ENCODE peak calls at places on chromosome 4, in four cellular contexts. E, O, R and J are unnamed samples.

GRCh38 chr4:24576276-24576675 is 8.1 kb downstream of the DHX15 start:
- DNase-seq in E (no peak), O (no peak), R (no peak), J (no peak)

GRCh38 chr4:140595065-140595464 is 26.3 kb upstream of the UCP1 start:
- DNase-seq in E (no peak), O (no peak), R (peak), J (peak)

GRCh38 chr4:122898370-122899150 is 23.8 kb downstream of the NUDT6 start:
- DNase-seq in E (no peak), O (no peak), R (no peak), J (no peak)

GRCh38 chr4:156294577-156294976 is 340.9 kb upstream of the CTSO start:
- DNase-seq in E (no peak), O (no peak), R (no peak), J (no peak)

GRCh38 chr4:119543794-119544193 is 84.8 kb downstream of the PDE5A start:
- DNase-seq in E (no peak), O (no peak), R (no peak), J (no peak)

GRCh38 chr4:168589154-168589553 is 92.3 kb downstream of the PALLD start:
- DNase-seq in E (no peak), O (no peak), R (no peak), J (no peak)

GRCh38 chr4:166165829-166166420 is 292.9 kb downstream of the TLL1 start:
- DNase-seq in E (peak), O (peak), R (peak), J (peak)

GRCh38 chr4:145840162-145840768 is 98.4 kb downstream of the ZNF827 start:
- DNase-seq in E (peak), O (peak), R (peak), J (peak)

GRCh38 chr4:102299708-102300107 is 45.6 kb downstream of the SLC39A8 start:
- DNase-seq in E (no peak), O (no peak), R (peak), J (no peak)

GRCh38 chr4:108337923-108338322 is 169.2 kb upstream of the LEF1 start:
- DNase-seq in E (no peak), O (no peak), R (no peak), J (no peak)

GRCh38 chr4:10087152-10087791 is 29.3 kb downstream of the WDR1 start:
- DNase-seq in E (no peak), O (no peak), R (no peak), J (no peak)

GRCh38 chr4:1910643-1911042 is 39.5 kb downstream of the NSD2 start:
- DNase-seq in E (no peak), O (no peak), R (peak), J (no peak)

GRCh38 chr4:140641789-140642439 is 73.2 kb upstream of the UCP1 start:
- DNase-seq in E (no peak), O (no peak), R (no peak), J (no peak)

GRCh38 chr4:94974773-94975172 is 217.0 kb downstream of the BMPR1B start:
- DNase-seq in E (no peak), O (no peak), R (no peak), J (no peak)

GRCh38 chr4:158826057-158826456 is 57.2 kb downstream of the FNIP2 start:
- DNase-seq in E (no peak), O (no peak), R (no peak), J (no peak)

GRCh38 chr4:20248155-20248558 is 3.5 kb upstream of the SLIT2 start:
- DNase-seq in E (no peak), O (no peak), R (peak), J (no peak)

GRCh38 chr4:23016981-23017380 is 324.2 kb downstream of the GBA3 start:
- DNase-seq in E (no peak), O (no peak), R (no peak), J (no peak)

GRCh38 chr4:67892905-67893304 is 9.1 kb upstream of the TMPRSS11D start:
- DNase-seq in E (no peak), O (no peak), R (no peak), J (no peak)

GRCh38 chr4:113686950-113687718 is 74.4 kb downstream of the CAMK2D start:
- DNase-seq in E (no peak), O (peak), R (no peak), J (no peak)

GRCh38 chr4:38230121-38230728 is 270.0 kb downstream of the PTTG2 start:
- DNase-seq in E (no peak), O (no peak), R (peak), J (no peak)

GRCh38 chr4:78634011-78634664 is 82.6 kb downstream of the ANXA3 start:
- DNase-seq in E (no peak), O (no peak), R (no peak), J (no peak)

GRCh38 chr4:78002260-78002659 is 54.9 kb upstream of the FRAS1 start:
- DNase-seq in E (no peak), O (no peak), R (no peak), J (no peak)

GRCh38 chr4:2411786-2412510 is 6.5 kb downstream of the ZFYVE28 start:
- DNase-seq in E (no peak), O (peak), R (no peak), J (no peak)

GRCh38 chr4:131061734-131062133 is 1965.8 kb downstream of the C4orf33 start:
- DNase-seq in E (no peak), O (no peak), R (no peak), J (no peak)

GRCh38 chr4:107863416-107863815 is 38.7 kb downstream of the SGMS2 start:
- DNase-seq in E (no peak), O (no peak), R (no peak), J (no peak)

GRCh38 chr4:41146716-41147506 is 67.4 kb downstream of the APBB2 start:
- DNase-seq in E (no peak), O (no peak), R (no peak), J (no peak)

GRCh38 chr4:172390341-172390740 is 577.1 kb downstream of the GALNTL6 start:
- DNase-seq in E (no peak), O (no peak), R (no peak), J (no peak)

GRCh38 chr4:160546201-160546600 is 1443.3 kb downstream of the RAPGEF2 start:
- DNase-seq in E (no peak), O (no peak), R (no peak), J (no peak)

GRCh38 chr4:5812506-5813229 is 80.2 kb downstream of the CRMP1 start:
- DNase-seq in E (peak), O (no peak), R (peak), J (peak)

GRCh38 chr4:147361726-147362125 is 119.2 kb upstream of the EDNRA start:
- DNase-seq in E (no peak), O (no peak), R (no peak), J (no peak)

GRCh38 chr4:123418486-123418931 is 21.9 kb downstream of the SPRY1 start:
- DNase-seq in E (no peak), O (no peak), R (no peak), J (no peak)

GRCh38 chr4:42641696-42642095 is 15.2 kb downstream of the ATP8A1 start:
- DNase-seq in E (no peak), O (no peak), R (no peak), J (no peak)

GRCh38 chr4:17613761-17614415 is 553 bp upstream of the MED28 start:
- DNase-seq in E (no peak), O (no peak), R (no peak), J (no peak)

GRCh38 chr4:80201326-80202151 is 4.2 kb downstream of the PRDM8 start:
- DNase-seq in E (peak), O (no peak), R (no peak), J (no peak)

GRCh38 chr4:41256740-41257256 is at the start of gene UCHL1:
- DNase-seq in E (no peak), O (no peak), R (no peak), J (peak)

GRCh38 chr4:157587681-157588423 is 367.3 kb downstream of the GRIA2 start:
- DNase-seq in E (no peak), O (no peak), R (no peak), J (no peak)
- TF ChIP-seq SPI1 in E (no peak), O (no peak), R (no peak), J (no peak)

GRCh38 chr4:57850141-57850540 is 740.0 kb upstream of the IGFBP7 start:
- DNase-seq in E (no peak), O (no peak), R (no peak), J (no peak)

GRCh38 chr4:57854748-57855147 is 744.6 kb upstream of the IGFBP7 start:
- DNase-seq in E (no peak), O (no peak), R (no peak), J (no peak)
- TF ChIP-seq SPI1 in E (no peak), O (no peak), R (no peak), J (no peak)

DNA sequence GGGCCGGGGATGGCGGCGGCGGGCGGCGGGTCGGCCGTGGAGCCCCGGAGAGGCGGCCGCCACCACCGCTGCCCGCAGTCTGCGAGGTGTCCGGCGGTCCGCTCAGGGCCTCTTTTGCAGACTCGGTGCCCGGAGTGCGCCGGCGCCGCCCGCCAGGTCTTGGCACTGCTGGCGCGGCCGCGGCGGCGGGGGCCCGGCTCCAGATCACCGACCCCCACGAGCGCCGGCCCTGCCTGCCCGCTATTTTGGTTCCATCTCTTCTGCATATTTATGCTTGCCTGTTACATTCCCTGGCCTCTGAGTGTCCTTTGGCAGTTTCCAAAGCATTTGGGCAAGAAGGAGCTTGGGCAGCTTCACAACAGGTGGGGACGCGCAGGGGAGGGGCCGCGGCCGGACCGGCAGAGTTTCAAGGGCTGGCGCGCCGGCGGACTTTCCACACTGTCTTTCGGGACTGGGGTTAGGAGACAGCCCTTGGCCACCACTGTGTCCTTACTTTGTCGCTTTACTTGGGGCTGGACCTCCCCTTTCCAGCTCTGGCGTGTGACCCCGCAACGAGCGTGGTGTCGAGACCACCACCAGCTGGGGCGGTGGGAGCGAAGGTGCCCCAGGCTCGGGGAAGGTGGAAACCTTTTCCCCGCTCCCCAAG is 668 bp upstream of the TAPT1 start:
- DNase-seq in E (no peak), O (no peak), R (peak), J (peak)
- TF ChIP-seq SPI1 in E (no peak), O (no peak), R (no peak), J (no peak)

GRCh38 chr4:86108152-86108551 is 251.7 kb downstream of the MAPK10 start:
- DNase-seq in E (no peak), O (no peak), R (no peak), J (no peak)
- TF ChIP-seq SPI1 in E (no peak), O (no peak), R (no peak), J (no peak)

GRCh38 chr4:142656178-142656577 is 189.9 kb downstream of the INPP4B start:
- DNase-seq in E (no peak), O (no peak), R (no peak), J (no peak)
- TF ChIP-seq SPI1 in E (no peak), O (no peak), R (no peak), J (no peak)

GRCh38 chr4:3683744-3684421 is 82.3 kb upstream of the ADRA2C start:
- DNase-seq in E (no peak), O (no peak), R (no peak), J (no peak)

GRCh38 chr4:3685081-3685645 is 81.0 kb upstream of the ADRA2C start:
- DNase-seq in E (no peak), O (no peak), R (no peak), J (no peak)

GRCh38 chr4:3682236-3683076 is 83.7 kb upstream of the ADRA2C start:
- DNase-seq in E (no peak), O (no peak), R (no peak), J (no peak)

GRCh38 chr4:3684546-3684945 is 81.6 kb upstream of the ADRA2C start:
- DNase-seq in E (no peak), O (no peak), R (no peak), J (no peak)

GRCh38 chr4:3683077-3683743 is 83.0 kb upstream of the ADRA2C start:
- DNase-seq in E (no peak), O (no peak), R (no peak), J (no peak)
- TF ChIP-seq SPI1 in E (no peak), O (no peak), R (no peak), J (no peak)

GRCh38 chr4:157713342-157713741 is 459.5 kb downstream of the GASK1B start:
- DNase-seq in E (no peak), O (no peak), R (no peak), J (no peak)
- TF ChIP-seq SPI1 in E (no peak), O (no peak), R (no peak), J (no peak)

GRCh38 chr4:87557348-87557747 is 28.2 kb upstream of the SPARCL1 start:
- DNase-seq in E (no peak), O (no peak), R (no peak), J (no peak)

GRCh38 chr4:87565746-87566145 is 36.6 kb upstream of the SPARCL1 start:
- DNase-seq in E (no peak), O (no peak), R (no peak), J (no peak)

GRCh38 chr4:87555751-87556619 is 26.8 kb upstream of the SPARCL1 start:
- DNase-seq in E (no peak), O (no peak), R (no peak), J (no peak)

GRCh38 chr4:87559090-87559837 is 30.1 kb upstream of the SPARCL1 start:
- DNase-seq in E (no peak), O (peak), R (peak), J (no peak)

DNA sequence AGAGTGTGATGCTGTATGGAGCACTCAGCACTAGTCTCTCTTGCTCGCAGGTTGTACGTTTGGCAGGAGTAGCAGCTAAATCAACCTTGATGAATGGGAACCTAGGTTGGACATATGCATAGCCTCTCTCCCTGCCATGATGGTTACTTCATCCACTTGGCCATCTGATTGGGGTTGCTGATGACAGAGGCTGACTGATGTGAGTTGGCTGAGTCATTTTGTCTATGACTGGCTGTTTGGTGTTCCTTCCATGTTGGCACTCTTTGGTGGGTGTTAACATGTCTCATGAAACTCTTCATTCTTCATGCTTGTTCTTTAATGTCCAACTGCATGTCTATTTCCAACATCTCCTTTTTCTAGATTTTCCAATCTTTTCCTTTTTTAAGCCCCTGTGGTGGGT is 31.6 kb upstream of the SPARCL1 start:
- DNase-seq in E (no peak), O (no peak), R (no peak), J (no peak)
- TF ChIP-seq SPI1 in E (no peak), O (no peak), R (no peak), J (no peak)

GRCh38 chr4:26568446-26568994 is 15.4 kb upstream of the TBC1D19 start:
- DNase-seq in E (no peak), O (no peak), R (no peak), J (no peak)
- TF ChIP-seq SPI1 in E (no peak), O (no peak), R (no peak), J (no peak)